ENCODE peak calls at places on chromosomes 2 and 18, in seven cellular contexts. One of them, this sample, is unnamed.

GRCh38 chr2:225462945-225463344 is 63.4 kb downstream of the NYAP2 start:
- DNase-seq in uterus: no peak
- DNase-seq in NCI-H1417 treated with DMSO at 0.1 percent for 48 hours: no peak
- DNase-seq in stimulated activated CD4-positive, alpha-beta T cell treated with anti-CD3 and anti-CD28 coated beads, Interleukin-1b, Interleukin-23, amount 100 ng/mL, for 24 hours: no peak
- DNase-seq in endothelial cell: no peak
- DNase-seq in stimulated activated naive B cell treated with anti-CD40 and anti-IgM and Interleukin-4, amounts not matched to agents 10 μg/mL and 1 μg/mL and 100 μg/mL, for 72 hours: no peak
- DNase-seq in substantia nigra: no peak
- DNase-seq in this sample: no peak

GRCh38 chr18:23357992-23358594 is 95.0 kb upstream of the RIOK3 start:
- DNase-seq in stimulated activated naive B cell treated with anti-CD40 and anti-IgM and Interleukin-4, amounts not matched to agents 10 μg/mL and 1 μg/mL and 100 μg/mL, for 72 hours: no peak
- DNase-seq in stimulated activated CD4-positive, alpha-beta T cell treated with anti-CD3 and anti-CD28 coated beads, Interleukin-1b, Interleukin-23, amount 100 ng/mL, for 24 hours: no peak
- DNase-seq in substantia nigra: peak
- DNase-seq in endothelial cell: no peak
- DNase-seq in uterus: peak
- DNase-seq in NCI-H1417 treated with DMSO at 0.1 percent for 48 hours: no peak
- DNase-seq in this sample: no peak

GRCh38 chr2:59585657-59586056 is 967.8 kb downstream of the BCL11A start:
- DNase-seq in NCI-H1417 treated with DMSO at 0.1 percent for 48 hours: no peak
- DNase-seq in substantia nigra: no peak
- DNase-seq in endothelial cell: no peak
- DNase-seq in stimulated activated naive B cell treated with anti-CD40 and anti-IgM and Interleukin-4, amounts not matched to agents 10 μg/mL and 1 μg/mL and 100 μg/mL, for 72 hours: no peak
- DNase-seq in uterus: no peak
- DNase-seq in stimulated activated CD4-positive, alpha-beta T cell treated with anti-CD3 and anti-CD28 coated beads, Interleukin-1b, Interleukin-23, amount 100 ng/mL, for 24 hours: no peak
- DNase-seq in this sample: no peak

GRCh38 chr18:46104128-46104911 is at the start of gene HAUS1:
- DNase-seq in endothelial cell: peak
- DNase-seq in NCI-H1417 treated with DMSO at 0.1 percent for 48 hours: peak
- DNase-seq in stimulated activated CD4-positive, alpha-beta T cell treated with anti-CD3 and anti-CD28 coated beads, Interleukin-1b, Interleukin-23, amount 100 ng/mL, for 24 hours: peak
- DNase-seq in uterus: peak
- DNase-seq in stimulated activated naive B cell treated with anti-CD40 and anti-IgM and Interleukin-4, amounts not matched to agents 10 μg/mL and 1 μg/mL and 100 μg/mL, for 72 hours: peak
- DNase-seq in substantia nigra: peak
- DNase-seq in this sample: peak

GRCh38 chr2:132632000-132632649 is 37.9 kb downstream of the LYPD1 start:
- DNase-seq in substantia nigra: peak
- DNase-seq in endothelial cell: no peak
- DNase-seq in stimulated activated CD4-positive, alpha-beta T cell treated with anti-CD3 and anti-CD28 coated beads, Interleukin-1b, Interleukin-23, amount 100 ng/mL, for 24 hours: no peak
- DNase-seq in stimulated activated naive B cell treated with anti-CD40 and anti-IgM and Interleukin-4, amounts not matched to agents 10 μg/mL and 1 μg/mL and 100 μg/mL, for 72 hours: no peak
- DNase-seq in NCI-H1417 treated with DMSO at 0.1 percent for 48 hours: no peak
- DNase-seq in uterus: no peak
- DNase-seq in this sample: peak

GRCh38 chr2:191165190-191165643 is 14.4 kb upstream of the STAT4 start:
- DNase-seq in stimulated activated naive B cell treated with anti-CD40 and anti-IgM and Interleukin-4, amounts not matched to agents 10 μg/mL and 1 μg/mL and 100 μg/mL, for 72 hours: no peak
- DNase-seq in substantia nigra: peak
- DNase-seq in endothelial cell: no peak
- DNase-seq in stimulated activated CD4-positive, alpha-beta T cell treated with anti-CD3 and anti-CD28 coated beads, Interleukin-1b, Interleukin-23, amount 100 ng/mL, for 24 hours: no peak
- DNase-seq in NCI-H1417 treated with DMSO at 0.1 percent for 48 hours: peak
- DNase-seq in uterus: no peak
- DNase-seq in this sample: no peak

GRCh38 chr2:9630001-9630749 is 622 bp downstream of the YWHAQ start:
- DNase-seq in NCI-H1417 treated with DMSO at 0.1 percent for 48 hours: peak
- DNase-seq in stimulated activated CD4-positive, alpha-beta T cell treated with anti-CD3 and anti-CD28 coated beads, Interleukin-1b, Interleukin-23, amount 100 ng/mL, for 24 hours: peak
- DNase-seq in uterus: peak
- DNase-seq in stimulated activated naive B cell treated with anti-CD40 and anti-IgM and Interleukin-4, amounts not matched to agents 10 μg/mL and 1 μg/mL and 100 μg/mL, for 72 hours: peak
- DNase-seq in endothelial cell: peak
- DNase-seq in substantia nigra: peak
- DNase-seq in this sample: no peak

GRCh38 chr2:18404708-18405107 is 155.7 kb downstream of the RDH14 start:
- DNase-seq in substantia nigra: no peak
- DNase-seq in endothelial cell: no peak
- DNase-seq in uterus: no peak
- DNase-seq in stimulated activated naive B cell treated with anti-CD40 and anti-IgM and Interleukin-4, amounts not matched to agents 10 μg/mL and 1 μg/mL and 100 μg/mL, for 72 hours: no peak
- DNase-seq in NCI-H1417 treated with DMSO at 0.1 percent for 48 hours: no peak
- DNase-seq in stimulated activated CD4-positive, alpha-beta T cell treated with anti-CD3 and anti-CD28 coated beads, Interleukin-1b, Interleukin-23, amount 100 ng/mL, for 24 hours: no peak
- DNase-seq in this sample: no peak

GRCh38 chr2:214699236-214699635 is 110.2 kb downstream of the BARD1 start:
- DNase-seq in stimulated activated CD4-positive, alpha-beta T cell treated with anti-CD3 and anti-CD28 coated beads, Interleukin-1b, Interleukin-23, amount 100 ng/mL, for 24 hours: no peak
- DNase-seq in NCI-H1417 treated with DMSO at 0.1 percent for 48 hours: no peak
- DNase-seq in uterus: no peak
- DNase-seq in endothelial cell: no peak
- DNase-seq in substantia nigra: no peak
- DNase-seq in stimulated activated naive B cell treated with anti-CD40 and anti-IgM and Interleukin-4, amounts not matched to agents 10 μg/mL and 1 μg/mL and 100 μg/mL, for 72 hours: no peak
- DNase-seq in this sample: no peak

GRCh38 chr2:234444888-234445287 is 52.0 kb downstream of the ARL4C start:
- DNase-seq in endothelial cell: no peak
- DNase-seq in uterus: no peak
- DNase-seq in stimulated activated naive B cell treated with anti-CD40 and anti-IgM and Interleukin-4, amounts not matched to agents 10 μg/mL and 1 μg/mL and 100 μg/mL, for 72 hours: peak
- DNase-seq in NCI-H1417 treated with DMSO at 0.1 percent for 48 hours: no peak
- DNase-seq in stimulated activated CD4-positive, alpha-beta T cell treated with anti-CD3 and anti-CD28 coated beads, Interleukin-1b, Interleukin-23, amount 100 ng/mL, for 24 hours: no peak
- DNase-seq in substantia nigra: peak
- DNase-seq in this sample: no peak

GRCh38 chr2:64854773-64855237 is 134.4 kb upstream of the SLC1A4 start:
- DNase-seq in endothelial cell: no peak
- DNase-seq in stimulated activated CD4-positive, alpha-beta T cell treated with anti-CD3 and anti-CD28 coated beads, Interleukin-1b, Interleukin-23, amount 100 ng/mL, for 24 hours: no peak
- DNase-seq in NCI-H1417 treated with DMSO at 0.1 percent for 48 hours: no peak
- DNase-seq in stimulated activated naive B cell treated with anti-CD40 and anti-IgM and Interleukin-4, amounts not matched to agents 10 μg/mL and 1 μg/mL and 100 μg/mL, for 72 hours: no peak
- DNase-seq in uterus: peak
- DNase-seq in substantia nigra: peak
- DNase-seq in this sample: no peak

GRCh38 chr2:50346586-50347351 is 685.2 kb downstream of the NRXN1 start:
- DNase-seq in stimulated activated CD4-positive, alpha-beta T cell treated with anti-CD3 and anti-CD28 coated beads, Interleukin-1b, Interleukin-23, amount 100 ng/mL, for 24 hours: no peak
- DNase-seq in substantia nigra: no peak
- DNase-seq in uterus: no peak
- DNase-seq in stimulated activated naive B cell treated with anti-CD40 and anti-IgM and Interleukin-4, amounts not matched to agents 10 μg/mL and 1 μg/mL and 100 μg/mL, for 72 hours: no peak
- DNase-seq in endothelial cell: peak
- DNase-seq in NCI-H1417 treated with DMSO at 0.1 percent for 48 hours: no peak
- DNase-seq in this sample: no peak

GRCh38 chr2:28134857-28135256 is 244.3 kb downstream of the BABAM2 start:
- DNase-seq in stimulated activated naive B cell treated with anti-CD40 and anti-IgM and Interleukin-4, amounts not matched to agents 10 μg/mL and 1 μg/mL and 100 μg/mL, for 72 hours: no peak
- DNase-seq in stimulated activated CD4-positive, alpha-beta T cell treated with anti-CD3 and anti-CD28 coated beads, Interleukin-1b, Interleukin-23, amount 100 ng/mL, for 24 hours: no peak
- DNase-seq in substantia nigra: no peak
- DNase-seq in endothelial cell: no peak
- DNase-seq in NCI-H1417 treated with DMSO at 0.1 percent for 48 hours: no peak
- DNase-seq in uterus: no peak
- DNase-seq in this sample: no peak